ENCODE peak calls at places on chromosomes 13 and 19, in ten cellular contexts. I, Z, M, A, Y, D, P, Q, O and K are unnamed samples.

GRCh38 chr13:34345601-34345939 is 527.6 kb downstream of the RFC3 start:
- DNase-seq in O (no peak), Z (no peak), A (no peak), D (no peak), M (no peak), Q (no peak), Y (no peak), P (no peak), I (no peak), K (no peak)

GRCh38 chr13:110017379-110017778 is 231.0 kb upstream of the IRS2 start:
- DNase-seq in Q (no peak), A (no peak), P (peak; percentile 92), Z (peak; percentile 95), O (peak; percentile 92), I (no peak), M (no peak), D (peak; percentile 57), Y (no peak), K (no peak)

GRCh38 chr19:48478339-48479061 is 9.3 kb downstream of the CYTH2 start:
- DNase-seq in P (no peak), Y (no peak), O (no peak), D (no peak), I (no peak), M (no peak), Q (no peak), A (no peak), Z (no peak), K (no peak)

GRCh38 chr19:46963093-46963734 is 56.4 kb upstream of the NPAS1 start:
- DNase-seq in D (peak; percentile 83), A (no peak), I (no peak), P (peak; percentile 98), M (no peak), O (peak; percentile 81), Y (no peak), Z (no peak), Q (no peak), K (no peak)

GRCh38 chr19:872266-872951 is 12.9 kb downstream of the CFD start:
- DNase-seq in M (no peak), I (peak; percentile 86), Y (peak; percentile 86), Q (peak; percentile 53), P (peak; percentile 33), Z (peak; percentile 82), A (peak; percentile 90), D (no peak), O (peak; percentile 64), K (peak; percentile 71)

GRCh38 chr19:6012416-6013170 is 34.7 kb upstream of the RANBP3 start:
- DNase-seq in Z (no peak), A (peak; percentile 66), I (no peak), O (no peak), Y (no peak), Q (no peak), D (no peak), M (no peak), P (no peak), K (no peak)

GRCh38 chr19:13093407-13094284 is 9.0 kb downstream of the LYL1 start:
- DNase-seq in I (peak; percentile 89), Z (peak; percentile 77), P (peak; percentile 87), O (peak; percentile 92), A (peak; percentile 94), Y (peak; percentile 78), D (peak; percentile 51), Q (peak; percentile 81), M (peak; percentile 95), K (peak; percentile 89)

GRCh38 chr19:47895165-47895782 is 9.2 kb upstream of the SULT2A1 start:
- DNase-seq in I (no peak), Q (no peak), Z (no peak), P (no peak), O (no peak), A (no peak), D (no peak), M (no peak), Y (no peak), K (no peak)

GRCh38 chr19:1862424-1863307 is 713 bp downstream of the KLF16 start:
- DNase-seq in A (peak; percentile 89), M (no peak), Z (no peak), Y (peak; percentile 68), P (no peak), Q (peak; percentile 60), O (peak; percentile 86), D (no peak), I (peak; percentile 78), K (no peak)

GRCh38 chr13:95226932-95227718 is 74.1 kb downstream of the ABCC4 start:
- DNase-seq in P (no peak), D (no peak), Z (no peak), M (no peak), Q (no peak), I (no peak), Y (no peak), O (no peak), A (no peak), K (no peak)

GRCh38 chr19:4764290-4764660 is 27.3 kb upstream of the FEM1A start:
- DNase-seq in M (no peak), D (no peak), Y (no peak), P (no peak), Z (no peak), Q (no peak), I (no peak), O (no peak), A (no peak), K (no peak)

GRCh38 chr19:2578391-2578826 is 102.5 kb downstream of the GADD45B start:
- DNase-seq in D (peak; percentile 9), Y (no peak), P (peak; percentile 65), M (peak; percentile 76), I (no peak), A (no peak), Z (peak; percentile 47), O (peak; percentile 80), Q (no peak), K (no peak)

GRCh38 chr19:18519962-18520847 is 1.7 kb downstream of the ELL start:
- DNase-seq in P (peak; percentile 83), M (no peak), O (peak; percentile 87), Q (peak; percentile 66), D (peak; percentile 60), I (peak; percentile 60), A (peak; percentile 85), Z (peak; percentile 80), Y (peak; percentile 50), K (peak; percentile 65)

GRCh38 chr19:8490873-8491272 is 11.6 kb downstream of the PRAM1 start:
- DNase-seq in P (no peak), I (no peak), D (no peak), O (no peak), Z (no peak), A (peak; percentile 64), Q (no peak), M (no peak), Y (no peak), K (no peak)

GRCh38 chr13:31044658-31045620 is 112.5 kb downstream of the TEX26 start:
- DNase-seq in Y (no peak), A (no peak), O (no peak), P (no peak), Z (no peak), D (no peak), Q (no peak), M (peak; percentile 12), I (no peak), K (no peak)

GRCh38 chr13:46639033-46639981 is 86.3 kb downstream of the LRCH1 start:
- DNase-seq in M (no peak), Y (no peak), A (no peak), O (peak; percentile 11), Z (no peak), D (no peak), P (no peak), I (no peak), Q (peak; percentile 46), K (no peak)